ENCODE peak calls at places on chromosomes 5 and 9, in seven cellular contexts. One of them, this sample, is unnamed.
A peak's percentile ranks its signal among the peaks of the same experiment; 100 is the strongest.

GRCh38 chr5:146794326-146795029 is 84.1 kb downstream of the PPP2R2B start:
- DNase-seq in globus pallidus: no peak
- DNase-seq in HT-29: no peak
- DNase-seq in transverse colon: no peak
- DNase-seq in endothelial cell: no peak
- DNase-seq in NCI-H187: no peak
- DNase-seq in stimulated activated CD4-positive, alpha-beta T cell treated with anti-CD3 and anti-CD28 coated beads, Interleukin-2, amount 100 ng/mL, for 48 hours: no peak
- DNase-seq in this sample: no peak

GRCh38 chr5:132054031-132054696 is 6.3 kb upstream of the IL3 start:
- DNase-seq in globus pallidus: no peak
- DNase-seq in HT-29: no peak
- DNase-seq in endothelial cell: peak; percentile 1
- DNase-seq in NCI-H187: no peak
- DNase-seq in transverse colon: no peak
- DNase-seq in stimulated activated CD4-positive, alpha-beta T cell treated with anti-CD3 and anti-CD28 coated beads, Interleukin-2, amount 100 ng/mL, for 48 hours: no peak
- DNase-seq in this sample: no peak

GRCh38 chr5:59042683-59043082 is 459.8 kb downstream of the RAB3C start:
- DNase-seq in globus pallidus: no peak
- DNase-seq in transverse colon: peak; percentile 21
- DNase-seq in stimulated activated CD4-positive, alpha-beta T cell treated with anti-CD3 and anti-CD28 coated beads, Interleukin-2, amount 100 ng/mL, for 48 hours: no peak
- DNase-seq in endothelial cell: no peak
- DNase-seq in HT-29: no peak
- DNase-seq in NCI-H187: no peak
- DNase-seq in this sample: no peak

GRCh38 chr9:36138901-36139300 is 2.4 kb downstream of the GLIPR2 start:
- DNase-seq in NCI-H187: no peak
- DNase-seq in endothelial cell: no peak
- DNase-seq in globus pallidus: no peak
- DNase-seq in stimulated activated CD4-positive, alpha-beta T cell treated with anti-CD3 and anti-CD28 coated beads, Interleukin-2, amount 100 ng/mL, for 48 hours: no peak
- DNase-seq in transverse colon: no peak
- DNase-seq in HT-29: no peak
- DNase-seq in this sample: no peak

GRCh38 chr9:79701651-79702050 is 129.9 kb downstream of the TLE4 start:
- DNase-seq in transverse colon: peak; percentile 13
- DNase-seq in endothelial cell: no peak
- DNase-seq in NCI-H187: no peak
- DNase-seq in HT-29: no peak
- DNase-seq in globus pallidus: peak; percentile 13
- DNase-seq in stimulated activated CD4-positive, alpha-beta T cell treated with anti-CD3 and anti-CD28 coated beads, Interleukin-2, amount 100 ng/mL, for 48 hours: no peak
- DNase-seq in this sample: no peak

GRCh38 chr9:124771867-124772621 is 933 bp upstream of the NR6A1 start:
- DNase-seq in HT-29: peak; percentile 82
- DNase-seq in NCI-H187: peak; percentile 44
- DNase-seq in globus pallidus: peak; percentile 62
- DNase-seq in stimulated activated CD4-positive, alpha-beta T cell treated with anti-CD3 and anti-CD28 coated beads, Interleukin-2, amount 100 ng/mL, for 48 hours: peak; percentile 33
- DNase-seq in endothelial cell: peak; percentile 88
- DNase-seq in transverse colon: peak; percentile 75
- DNase-seq in this sample: peak; percentile 57

GRCh38 chr9:35516481-35516880 is 26.6 kb downstream of the RUSC2 start:
- DNase-seq in endothelial cell: no peak
- DNase-seq in stimulated activated CD4-positive, alpha-beta T cell treated with anti-CD3 and anti-CD28 coated beads, Interleukin-2, amount 100 ng/mL, for 48 hours: no peak
- DNase-seq in HT-29: no peak
- DNase-seq in globus pallidus: peak; percentile 46
- DNase-seq in transverse colon: no peak
- DNase-seq in NCI-H187: no peak
- DNase-seq in this sample: no peak

GRCh38 chr9:31541626-31542025 is 842.8 kb upstream of the ACO1 start:
- DNase-seq in stimulated activated CD4-positive, alpha-beta T cell treated with anti-CD3 and anti-CD28 coated beads, Interleukin-2, amount 100 ng/mL, for 48 hours: no peak
- DNase-seq in HT-29: no peak
- DNase-seq in transverse colon: no peak
- DNase-seq in globus pallidus: peak; percentile 7
- DNase-seq in NCI-H187: no peak
- DNase-seq in endothelial cell: no peak
- DNase-seq in this sample: no peak

GRCh38 chr5:177591690-177592009 is 353 bp upstream of the TMED9 start:
- DNase-seq in transverse colon: no peak
- DNase-seq in HT-29: no peak
- DNase-seq in stimulated activated CD4-positive, alpha-beta T cell treated with anti-CD3 and anti-CD28 coated beads, Interleukin-2, amount 100 ng/mL, for 48 hours: no peak
- DNase-seq in endothelial cell: no peak
- DNase-seq in NCI-H187: no peak
- DNase-seq in globus pallidus: no peak
- DNase-seq in this sample: no peak

GRCh38 chr5:38426493-38426892 is 130.0 kb downstream of the LIFR start:
- DNase-seq in NCI-H187: no peak
- DNase-seq in HT-29: no peak
- DNase-seq in transverse colon: no peak
- DNase-seq in globus pallidus: no peak
- DNase-seq in endothelial cell: no peak
- DNase-seq in stimulated activated CD4-positive, alpha-beta T cell treated with anti-CD3 and anti-CD28 coated beads, Interleukin-2, amount 100 ng/mL, for 48 hours: no peak
- DNase-seq in this sample: no peak

GRCh38 chr9:22722492-22722891 is 275.9 kb downstream of the DMRTA1 start:
- DNase-seq in stimulated activated CD4-positive, alpha-beta T cell treated with anti-CD3 and anti-CD28 coated beads, Interleukin-2, amount 100 ng/mL, for 48 hours: no peak
- DNase-seq in HT-29: no peak
- DNase-seq in globus pallidus: no peak
- DNase-seq in NCI-H187: no peak
- DNase-seq in transverse colon: no peak
- DNase-seq in endothelial cell: no peak
- DNase-seq in this sample: no peak

GRCh38 chr5:52894451-52894850 is 94.7 kb upstream of the ITGA2 start:
- DNase-seq in NCI-H187: no peak
- DNase-seq in globus pallidus: no peak
- DNase-seq in HT-29: no peak
- DNase-seq in endothelial cell: no peak
- DNase-seq in stimulated activated CD4-positive, alpha-beta T cell treated with anti-CD3 and anti-CD28 coated beads, Interleukin-2, amount 100 ng/mL, for 48 hours: no peak
- DNase-seq in transverse colon: no peak
- DNase-seq in this sample: no peak

GRCh38 chr5:73935719-73936118 is 309.7 kb downstream of the ARHGEF28 start:
- DNase-seq in endothelial cell: no peak
- DNase-seq in stimulated activated CD4-positive, alpha-beta T cell treated with anti-CD3 and anti-CD28 coated beads, Interleukin-2, amount 100 ng/mL, for 48 hours: no peak
- DNase-seq in transverse colon: no peak
- DNase-seq in globus pallidus: no peak
- DNase-seq in NCI-H187: no peak
- DNase-seq in HT-29: no peak
- DNase-seq in this sample: no peak

GRCh38 chr9:112074250-112075008 is 100.7 kb downstream of the SUSD1 start:
- DNase-seq in stimulated activated CD4-positive, alpha-beta T cell treated with anti-CD3 and anti-CD28 coated beads, Interleukin-2, amount 100 ng/mL, for 48 hours: peak; percentile 73
- DNase-seq in HT-29: peak; percentile 92
- DNase-seq in NCI-H187: peak; percentile 1
- DNase-seq in endothelial cell: peak; percentile 54
- DNase-seq in globus pallidus: peak; percentile 69
- DNase-seq in transverse colon: peak; percentile 76
- DNase-seq in this sample: no peak

GRCh38 chr9:134548185-134548584 is 93.4 kb upstream of the COL5A1 start:
- DNase-seq in transverse colon: no peak
- DNase-seq in NCI-H187: no peak
- DNase-seq in globus pallidus: no peak
- DNase-seq in HT-29: no peak
- DNase-seq in endothelial cell: no peak
- DNase-seq in stimulated activated CD4-positive, alpha-beta T cell treated with anti-CD3 and anti-CD28 coated beads, Interleukin-2, amount 100 ng/mL, for 48 hours: no peak
- DNase-seq in this sample: no peak

GRCh38 chr5:170719551-170719950 is 64.0 kb upstream of the GABRP start:
- DNase-seq in globus pallidus: no peak
- DNase-seq in NCI-H187: no peak
- DNase-seq in stimulated activated CD4-positive, alpha-beta T cell treated with anti-CD3 and anti-CD28 coated beads, Interleukin-2, amount 100 ng/mL, for 48 hours: no peak
- DNase-seq in transverse colon: no peak
- DNase-seq in endothelial cell: no peak
- DNase-seq in HT-29: no peak
- DNase-seq in this sample: no peak

GRCh38 chr9:126154869-126155268 is 171.8 kb upstream of the MVB12B start:
- DNase-seq in HT-29: no peak
- DNase-seq in stimulated activated CD4-positive, alpha-beta T cell treated with anti-CD3 and anti-CD28 coated beads, Interleukin-2, amount 100 ng/mL, for 48 hours: no peak
- DNase-seq in transverse colon: no peak
- DNase-seq in globus pallidus: no peak
- DNase-seq in endothelial cell: no peak
- DNase-seq in NCI-H187: no peak
- DNase-seq in this sample: no peak

GRCh38 chr5:136924490-136924889 is 559.1 kb upstream of the TRPC7 start:
- DNase-seq in HT-29: no peak
- DNase-seq in endothelial cell: no peak
- DNase-seq in stimulated activated CD4-positive, alpha-beta T cell treated with anti-CD3 and anti-CD28 coated beads, Interleukin-2, amount 100 ng/mL, for 48 hours: no peak
- DNase-seq in transverse colon: no peak
- DNase-seq in NCI-H187: no peak
- DNase-seq in globus pallidus: no peak
- DNase-seq in this sample: no peak

GRCh38 chr5:173706700-173707099 is 90.2 kb upstream of the BOD1 start:
- DNase-seq in transverse colon: no peak
- DNase-seq in HT-29: no peak
- DNase-seq in endothelial cell: no peak
- DNase-seq in globus pallidus: no peak
- DNase-seq in stimulated activated CD4-positive, alpha-beta T cell treated with anti-CD3 and anti-CD28 coated beads, Interleukin-2, amount 100 ng/mL, for 48 hours: no peak
- DNase-seq in NCI-H187: no peak
- DNase-seq in this sample: no peak

GRCh38 chr9:34612788-34613390 is 992 bp upstream of the RPP25L start:
- DNase-seq in endothelial cell: peak; percentile 81
- DNase-seq in NCI-H187: peak; percentile 21
- DNase-seq in globus pallidus: peak; percentile 81
- DNase-seq in stimulated activated CD4-positive, alpha-beta T cell treated with anti-CD3 and anti-CD28 coated beads, Interleukin-2, amount 100 ng/mL, for 48 hours: peak; percentile 71
- DNase-seq in transverse colon: peak; percentile 81
- DNase-seq in HT-29: peak; percentile 89
- DNase-seq in this sample: peak; percentile 50

GRCh38 chr9:134670042-134670525 is 28.5 kb downstream of the COL5A1 start:
- DNase-seq in NCI-H187: no peak
- DNase-seq in endothelial cell: no peak
- DNase-seq in transverse colon: no peak
- DNase-seq in globus pallidus: no peak
- DNase-seq in HT-29: no peak
- DNase-seq in stimulated activated CD4-positive, alpha-beta T cell treated with anti-CD3 and anti-CD28 coated beads, Interleukin-2, amount 100 ng/mL, for 48 hours: no peak
- DNase-seq in this sample: no peak